ENCODE peak calls at places on chromosome 10, in six cellular contexts. P is fibroblast of mammary gland, T is mucosa of descending colon, L is IMR-90, D is lower lobe of right lung, M is GM12865. K is an unnamed sample.

GRCh38 chr10:33772370-33773331 is 438.2 kb upstream of the NRP1 start:
- DNase-seq in D (no peak), M (peak), T (peak), P (peak), L (no peak), K (peak)

GRCh38 chr10:72259491-72260214 is 14.1 kb upstream of the DDIT4 start:
- DNase-seq in D (no peak), L (peak), P (peak), T (no peak), M (peak), K (peak)

GRCh38 chr10:132250456-132251223 is 57.1 kb downstream of the STK32C start:
- DNase-seq in D (no peak), T (no peak), L (no peak), M (no peak), P (no peak), K (no peak)

GRCh38 chr10:93813507-93814465 is 56.0 kb downstream of the LGI1 start:
- DNase-seq in P (peak), M (peak), L (peak), D (peak), T (peak), K (peak)

GRCh38 chr10:133156674-133157579 is 3.1 kb upstream of the KNDC1 start:
- DNase-seq in T (no peak), L (peak), D (no peak), P (no peak), M (no peak), K (peak)

GRCh38 chr10:29646238-29646902 is 11.6 kb upstream of the SVIL start:
- DNase-seq in L (peak), D (no peak), P (peak), M (no peak), T (no peak), K (peak)

GRCh38 chr10:48252354-48252650 is 22.2 kb downstream of the FRMPD2 start:
- DNase-seq in M (no peak), T (no peak), D (no peak), P (no peak), L (no peak), K (no peak)

GRCh38 chr10:121516071-121516470 is 82.2 kb downstream of the FGFR2 start:
- DNase-seq in P (no peak), M (no peak), T (no peak), D (no peak), L (no peak), K (no peak)

GRCh38 chr10:92757066-92757716 is 67.4 kb downstream of the HHEX start:
- DNase-seq in T (peak), M (peak), P (peak), L (peak), D (peak), K (peak)

GRCh38 chr10:43396061-43396927 is 12.7 kb downstream of the HNRNPF start:
- DNase-seq in P (peak), T (peak), L (peak), M (peak), D (peak), K (peak)

GRCh38 chr10:130403153-130403890 is 267.1 kb downstream of the GLRX3 start:
- DNase-seq in M (no peak), L (no peak), P (no peak), D (no peak), T (no peak), K (no peak)

GRCh38 chr10:83544049-83544448 is 595.3 kb upstream of the GHITM start:
- DNase-seq in M (no peak), L (no peak), D (no peak), P (no peak), T (no peak), K (peak)

GRCh38 chr10:91681361-91682276 is 48.7 kb upstream of the PPP1R3C start:
- DNase-seq in M (no peak), D (no peak), L (no peak), P (peak), T (no peak), K (peak)

GRCh38 chr10:102411341-102412255 is 7.0 kb downstream of the PSD start:
- DNase-seq in T (no peak), D (no peak), L (no peak), P (no peak), M (no peak), K (no peak)

GRCh38 chr10:102410427-102411073 is 8.0 kb downstream of the PSD start:
- DNase-seq in L (no peak), P (no peak), M (no peak), D (peak), T (no peak), K (no peak)

GRCh38 chr10:102408728-102409603 is 9.6 kb downstream of the PSD start:
- DNase-seq in D (peak), T (no peak), M (no peak), L (peak), P (no peak), K (peak)

GRCh38 chr10:102408081-102408727 is 10.4 kb downstream of the PSD start:
- DNase-seq in D (peak), M (no peak), P (peak), T (no peak), L (no peak), K (no peak)

GRCh38 chr10:102409604-102410426 is 8.8 kb downstream of the PSD start:
- DNase-seq in M (no peak), D (no peak), P (no peak), T (no peak), L (no peak), K (no peak)
- H3K4me3 ChIP-seq in M (no peak), D (peak), P (peak), T (no peak), L (peak), K (peak)

GRCh38 chr10:77673086-77673485 is 35.5 kb upstream of the KCNMA1 start:
- DNase-seq in L (peak), D (no peak), M (no peak), P (peak), T (no peak), K (no peak)

GRCh38 chr10:77669892-77670291 is 32.3 kb upstream of the KCNMA1 start:
- DNase-seq in D (no peak), T (no peak), P (peak), M (no peak), L (peak), K (no peak)

GRCh38 chr10:77673515-77674140 is 36.0 kb upstream of the KCNMA1 start:
- DNase-seq in T (no peak), M (no peak), L (no peak), P (no peak), D (no peak), K (no peak)

GRCh38 chr10:77670817-77671443 is 33.3 kb upstream of the KCNMA1 start:
- DNase-seq in P (no peak), M (no peak), T (no peak), L (no peak), D (no peak), K (no peak)

GRCh38 chr10:77671594-77672252 is 34.1 kb upstream of the KCNMA1 start:
- DNase-seq in M (peak), D (no peak), L (no peak), T (no peak), P (no peak), K (no peak)
- TF ChIP-seq CTCF in M (no peak), D (no peak), L (no peak), T (no peak), P (no peak), K (no peak)

GRCh38 chr10:60573342-60573741 is 183.7 kb upstream of the ANK3 start:
- DNase-seq in P (no peak), T (no peak), L (no peak), M (peak), D (no peak), K (no peak)
- H3K4me3 ChIP-seq in P (no peak), T (no peak), L (no peak), M (no peak), D (no peak), K (no peak)

DNA sequence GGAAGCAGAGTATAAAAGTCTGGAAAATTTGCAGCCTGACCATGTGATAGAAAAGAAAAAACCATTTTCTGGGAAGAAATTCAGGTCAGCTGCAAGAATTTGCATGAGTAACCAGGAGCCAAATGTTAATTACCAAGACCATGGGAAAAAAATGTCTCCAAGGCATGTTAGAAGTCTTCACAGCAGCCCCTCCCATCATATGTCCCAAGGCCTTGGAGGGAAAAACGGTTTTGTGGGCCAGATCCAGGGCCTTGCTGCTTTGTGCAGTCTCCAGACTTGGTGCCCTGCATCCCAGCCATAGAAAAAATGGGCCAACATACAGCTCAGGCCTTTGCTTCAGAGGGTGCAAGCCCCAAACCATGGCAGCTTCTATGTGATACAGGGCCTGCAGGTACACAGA is 1019.6 kb upstream of the SORCS1 start:
- DNase-seq in P (no peak), T (no peak), M (no peak), D (no peak), L (no peak), K (no peak)
- TF ChIP-seq CTCF in P (no peak), T (no peak), M (no peak), D (no peak), L (no peak), K (no peak)

DNA sequence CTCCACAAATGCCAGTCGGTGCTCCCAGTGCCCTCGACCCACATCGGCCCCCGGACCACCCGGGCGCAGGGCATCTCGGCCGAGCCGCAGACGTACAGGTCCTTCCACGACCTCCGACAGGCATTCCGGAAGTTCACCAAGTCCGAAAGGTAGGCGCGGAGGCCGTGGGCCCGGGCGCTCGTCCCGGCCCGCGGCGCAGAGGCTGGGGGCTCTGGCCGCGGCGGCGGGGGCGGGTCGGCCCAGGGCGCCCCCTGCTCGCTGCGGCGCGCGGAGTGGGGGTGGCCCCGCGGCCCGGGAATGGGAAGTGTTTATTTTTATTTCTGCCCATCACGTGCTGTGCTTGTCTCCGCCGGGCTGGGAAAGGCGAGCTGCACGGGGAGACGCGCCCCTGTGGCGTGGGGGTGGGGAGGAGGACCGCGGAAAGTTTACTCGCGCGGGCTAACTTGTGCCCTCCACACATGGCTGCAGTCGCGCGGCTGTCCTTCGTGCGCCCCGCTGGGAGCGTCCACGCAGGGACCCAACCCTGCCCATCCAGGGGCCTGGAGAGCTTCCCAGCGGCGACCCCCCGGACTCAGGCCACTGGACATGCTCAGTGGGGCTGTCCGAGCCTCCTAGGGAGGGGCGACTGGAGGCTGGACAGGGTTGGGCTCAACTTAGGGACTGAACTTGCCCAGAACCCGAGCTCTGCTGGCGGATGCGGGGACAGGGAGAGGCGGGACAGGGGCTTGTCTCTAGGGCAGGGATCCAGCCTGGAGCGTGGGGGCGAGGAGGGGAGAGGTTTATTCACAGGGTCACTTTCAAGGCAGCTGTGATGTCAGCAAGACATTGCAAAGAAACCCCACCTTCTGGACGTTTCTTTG is 82.6 kb upstream of the PRKG1 start:
- DNase-seq in L (peak), P (peak), M (no peak), D (peak), T (peak), K (peak)
- H3K4me3 ChIP-seq in L (peak), P (peak), M (no peak), D (peak), T (peak), K (peak)

K was measured in fibroblast of pulmonary artery.